ENCODE peak calls at places on chromosomes 12 and 14, in eight cellular contexts. V is astrocyte, X is foreskin keratinocyte, O is heart right ventricle, L is tibial nerve, W is SK-N-SH, D is lower lobe of right lung, P is A549. A is an unnamed sample. For H3K4me1, the result is how much of the 10 kb centered on the place peaks cover.

GRCh38 chr12:114045333-114045732 is 79.2 kb upstream of the RBM19 start:
- DNase-seq in W (no peak), L (no peak), X (no peak), O (no peak), P (no peak), V (no peak), D (no peak), A (no peak)

GRCh38 chr12:49888461-49889151 is 15.1 kb downstream of the FAIM2 start:
- DNase-seq in W (no peak), X (no peak), P (no peak), O (no peak), L (no peak), D (no peak), V (no peak), A (no peak)

GRCh38 chr14:83909507-83909906 is 1620.4 kb upstream of the FLRT2 start:
- DNase-seq in D (no peak), P (no peak), X (no peak), V (no peak), W (no peak), O (no peak), L (no peak), A (no peak)

GRCh38 chr14:93587330-93587729 is 156.6 kb downstream of the UNC79 start:
- DNase-seq in X (no peak), D (no peak), L (no peak), P (no peak), O (no peak), W (no peak), V (no peak), A (no peak)

GRCh38 chr12:91562476-91562875 is 379.9 kb upstream of the DCN start:
- DNase-seq in X (no peak), L (no peak), D (no peak), W (no peak), O (no peak), P (no peak), V (no peak), A (peak)

GRCh38 chr12:73935817-73936216 is 601.8 kb upstream of the ATXN7L3B start:
- DNase-seq in O (no peak), W (no peak), V (no peak), P (peak), D (no peak), L (no peak), X (no peak), A (no peak)

GRCh38 chr12:96219700-96220206 is 25.6 kb downstream of the ELK3 start:
- DNase-seq in O (no peak), D (peak), W (peak), X (peak), P (peak), L (no peak), V (peak), A (no peak)

GRCh38 chr12:125155366-125155765 is 90.1 kb downstream of the AACS start:
- DNase-seq in O (no peak), V (no peak), W (no peak), X (no peak), L (no peak), P (no peak), D (no peak), A (no peak)

GRCh38 chr14:91027556-91027955 is 32.9 kb downstream of the RPS6KA5 start:
- DNase-seq in P (no peak), V (no peak), X (no peak), D (no peak), O (no peak), W (no peak), L (no peak), A (no peak)

GRCh38 chr12:32270818-32271710 is 128.3 kb upstream of the FGD4 start:
- DNase-seq in L (no peak), V (peak), W (peak), X (no peak), P (peak), D (no peak), O (no peak), A (no peak)

GRCh38 chr14:99270491-99271287 is 1.3 kb downstream of the BCL11B start:
- DNase-seq in O (no peak), W (peak), L (no peak), D (no peak), V (no peak), P (no peak), X (no peak), A (no peak)

GRCh38 chr14:94036328-94037167 is 10.4 kb downstream of the OTUB2 start:
- DNase-seq in L (peak), W (peak), P (peak), X (peak), D (peak), V (peak), O (peak), A (peak)

GRCh38 chr14:73461478-73462077 is 3.2 kb upstream of the NUMB start:
- DNase-seq in L (no peak), O (no peak), P (no peak), D (no peak), V (no peak), W (no peak), X (no peak), A (no peak)

GRCh38 chr14:73462815-73463214 is 4.5 kb upstream of the NUMB start:
- DNase-seq in W (peak), L (no peak), X (no peak), V (no peak), D (no peak), P (no peak), O (peak), A (peak)

GRCh38 chr14:73458219-73458976 is at the start of gene NUMB:
- DNase-seq in P (peak), D (peak), L (peak), W (peak), V (peak), O (peak), X (peak), A (peak)

GRCh38 chr14:73462078-73462715 is 3.9 kb upstream of the NUMB start:
- DNase-seq in O (peak), W (peak), X (no peak), L (no peak), V (peak), P (peak), D (peak), A (peak)

GRCh38 chr14:73460691-73461127 is 2.4 kb upstream of the NUMB start:
- DNase-seq in X (peak), V (peak), W (no peak), O (peak), P (no peak), D (no peak), L (no peak), A (peak)
- H3K4me1 ChIP-seq in X (under half), V (under half), W (under half), O (half or more), P (half or more), D (half or more), L (under half), A (under half)

DNA sequence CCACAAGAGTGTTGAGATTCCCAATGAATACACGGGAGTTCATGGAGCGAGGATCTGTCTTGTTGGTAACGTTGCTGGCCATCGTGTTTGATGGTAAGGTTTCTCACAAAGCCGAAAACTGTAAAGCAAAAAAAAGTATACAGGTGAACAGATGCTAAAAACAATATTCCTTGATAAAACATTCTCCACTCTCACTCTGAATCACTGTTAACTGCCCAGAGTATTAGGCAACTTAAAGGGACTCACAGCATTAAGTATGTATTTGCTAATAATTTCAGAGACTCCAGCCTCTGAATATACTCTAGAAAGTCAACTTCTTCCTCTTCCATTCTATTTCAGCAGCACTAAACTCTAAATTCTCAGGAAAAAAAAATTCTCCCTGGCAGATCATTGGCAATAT is 35.1 kb downstream of the HNRNPC start:
- DNase-seq in X (no peak), P (no peak), O (no peak), V (no peak), W (no peak), D (no peak), L (no peak), A (no peak)
- H3K4me1 ChIP-seq in X (under half), P (half or more), O (half or more), V (under half), W (under half), D (half or more), L (under half), A (under half)

DNA sequence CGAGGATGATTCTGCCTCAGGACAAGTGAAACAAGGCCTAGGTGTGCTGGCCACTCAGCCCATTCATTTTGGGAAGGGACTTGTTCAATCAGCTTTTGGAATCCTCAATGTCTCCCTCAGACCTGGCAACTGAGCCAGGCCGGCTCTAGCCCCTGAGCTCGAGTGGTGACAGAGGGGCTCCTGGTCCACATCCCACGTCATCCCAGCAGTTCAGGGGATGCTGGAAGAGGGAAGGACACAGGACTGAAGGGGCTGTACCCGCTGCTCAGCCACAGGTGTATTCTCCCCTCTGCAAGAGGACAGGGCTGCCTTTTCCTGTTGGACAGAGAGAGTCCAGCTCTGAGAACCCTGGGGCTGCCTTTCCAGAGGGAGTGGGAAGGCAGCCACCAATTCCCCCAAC is 244.6 kb upstream of the SFSWAP start:
- DNase-seq in W (no peak), P (no peak), D (no peak), L (no peak), O (no peak), V (no peak), X (no peak), A (no peak)
- H3K4me1 ChIP-seq in W (under half), P (under half), D (under half), L (under half), O (under half), V (under half), X (under half), A (under half)

DNA sequence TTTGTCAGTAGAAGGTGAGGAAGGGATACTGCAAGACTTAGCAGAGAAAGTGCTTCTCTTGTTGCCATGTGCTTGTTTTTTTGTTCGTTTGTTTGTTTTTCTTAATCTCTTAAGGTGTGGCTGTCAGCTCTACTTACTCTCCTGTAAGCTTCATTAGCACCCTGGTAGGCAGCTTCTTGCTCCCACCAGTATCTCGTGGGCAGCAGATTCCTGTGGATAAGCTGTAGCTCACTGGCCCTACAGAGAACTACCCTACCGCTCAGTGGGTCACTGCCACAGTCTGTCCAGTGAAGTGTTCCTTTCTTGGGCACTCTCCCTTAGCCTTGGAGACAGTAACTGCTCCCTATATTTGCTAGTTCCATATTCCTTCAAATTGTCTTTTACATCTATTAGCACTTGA is 30.1 kb downstream of the VRK1 start:
- DNase-seq in L (no peak), V (peak), D (no peak), W (no peak), P (no peak), X (no peak), O (no peak), A (no peak)
- H3K4me1 ChIP-seq in L (under half), V (under half), D (under half), W (under half), P (under half), X (under half), O (under half), A (under half)

GRCh38 chr12:6226701-6227096 is 26.5 kb downstream of the CD9 start:
- DNase-seq in V (no peak), P (no peak), O (peak), D (peak), W (no peak), X (no peak), L (no peak), A (no peak)

GRCh38 chr12:6229224-6229748 is 29.1 kb downstream of the CD9 start:
- DNase-seq in L (no peak), V (no peak), W (no peak), X (no peak), P (no peak), O (no peak), D (peak), A (peak)

GRCh38 chr12:6230321-6231110 is 30.3 kb downstream of the CD9 start:
- DNase-seq in V (peak), O (peak), L (peak), W (no peak), X (no peak), D (peak), P (no peak), A (peak)

GRCh38 chr12:6229823-6230222 is 29.6 kb downstream of the CD9 start:
- DNase-seq in V (peak), L (peak), O (peak), P (no peak), D (peak), X (no peak), W (no peak), A (peak)

DNA sequence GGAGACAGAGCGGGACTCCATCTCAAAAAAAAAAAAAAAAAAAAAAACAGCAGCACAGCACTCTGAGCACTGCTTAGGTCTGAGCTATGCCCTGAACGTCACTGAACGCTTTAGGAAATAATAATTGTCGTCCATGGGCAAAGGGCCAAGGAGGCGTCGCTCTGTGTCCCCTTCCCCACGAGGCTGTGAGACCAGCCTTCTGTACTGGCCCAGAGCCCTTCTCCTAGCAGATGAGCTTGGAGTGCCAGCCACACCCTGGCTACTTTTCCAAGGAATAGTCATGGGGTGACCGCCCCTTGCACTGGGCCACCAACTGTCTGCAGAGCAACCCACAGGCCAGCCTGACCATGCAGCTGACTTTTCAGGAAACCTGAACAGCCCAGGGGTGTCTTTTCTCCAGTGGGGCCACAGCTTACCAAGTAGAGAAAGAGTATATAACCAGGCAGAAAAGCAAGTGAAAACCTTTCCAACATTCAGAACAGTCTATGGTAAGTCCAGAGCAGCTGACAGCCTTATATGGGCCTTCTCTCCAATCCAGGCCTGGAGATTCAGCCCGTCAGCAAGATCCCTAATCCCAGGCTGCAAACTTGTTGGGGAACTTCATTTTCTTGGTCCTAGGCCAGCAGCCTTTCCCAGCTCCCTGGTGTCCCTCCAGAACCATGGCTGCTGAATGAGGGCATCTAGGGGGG is 28.5 kb downstream of the CD9 start:
- DNase-seq in X (no peak), P (no peak), O (no peak), W (no peak), D (no peak), L (no peak), V (no peak), A (peak)
- H3K4me1 ChIP-seq in X (half or more), P (under half), O (half or more), W (half or more), D (half or more), L (half or more), V (half or more), A (under half)

DNA sequence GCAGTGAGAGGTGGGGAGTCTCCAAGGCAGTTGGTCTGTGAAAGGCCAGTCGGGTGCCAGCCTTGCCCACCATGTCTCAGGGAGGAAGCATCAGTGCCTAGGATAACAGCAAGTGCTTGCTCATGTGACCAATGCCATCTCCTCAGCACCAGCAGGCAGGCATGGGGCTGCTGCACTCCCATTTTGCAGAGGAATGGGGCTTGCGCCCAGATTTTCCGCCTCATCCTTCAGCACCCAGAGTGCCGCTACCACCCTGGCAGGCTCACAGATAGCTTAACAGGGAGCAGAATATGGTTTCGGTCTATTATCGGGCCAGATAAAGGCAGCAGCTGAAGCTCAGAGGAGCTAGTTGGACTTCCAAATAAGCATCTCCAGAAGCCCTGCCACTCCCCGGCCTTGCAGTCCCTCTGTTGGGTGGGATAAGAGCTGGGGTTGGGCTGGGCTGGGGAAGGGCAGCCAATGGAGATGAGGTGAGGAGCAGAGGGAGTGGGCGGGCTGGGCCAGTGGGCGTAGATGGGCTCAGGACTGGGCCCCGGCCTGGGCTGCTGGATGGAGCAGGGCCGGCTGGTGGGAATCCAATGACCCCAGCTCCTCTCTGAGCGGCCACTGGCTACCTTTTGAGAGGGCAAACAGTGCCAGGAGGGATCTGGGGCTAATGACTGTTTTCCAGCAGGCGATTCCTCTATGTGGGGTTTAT is 8.4 kb upstream of the KRT80 start:
- DNase-seq in X (no peak), W (peak), O (no peak), D (peak), L (no peak), V (no peak), P (no peak), A (no peak)
- H3K4me1 ChIP-seq in X (under half), W (half or more), O (under half), D (under half), L (under half), V (under half), P (half or more), A (under half)

GRCh38 chr12:47805417-47805816 is 14.3 kb downstream of the HDAC7 start:
- DNase-seq in D (no peak), O (no peak), V (no peak), W (no peak), P (no peak), L (no peak), X (no peak), A (no peak)

GRCh38 chr12:47801904-47802246 is 17.8 kb downstream of the HDAC7 start:
- DNase-seq in V (no peak), X (no peak), W (no peak), D (peak), P (no peak), L (no peak), O (no peak), A (no peak)

GRCh38 chr12:47802312-47802711 is 17.4 kb downstream of the HDAC7 start:
- DNase-seq in P (no peak), O (no peak), W (peak), X (no peak), L (no peak), V (no peak), D (peak), A (no peak)

GRCh38 chr12:47803196-47803875 is 16.4 kb downstream of the HDAC7 start:
- DNase-seq in L (no peak), O (no peak), W (no peak), P (no peak), V (no peak), X (no peak), D (peak), A (no peak)

GRCh38 chr12:47804177-47804576 is 15.5 kb downstream of the HDAC7 start:
- DNase-seq in X (no peak), W (no peak), L (no peak), P (no peak), D (no peak), O (peak), V (no peak), A (no peak)
- H3K4me1 ChIP-seq in X (under half), W (half or more), L (half or more), P (under half), D (half or more), O (half or more), V (under half), A (under half)

A was measured in small intestine.